ENCODE peak calls at places on chromosomes 16 and 17, in four cellular contexts. L is fibroblast of lung, Z is GM23248, N is prostate gland. S is an unnamed sample.

GRCh38 chr16:66199189-66199588 is 167.3 kb upstream of the CDH5 start:
- DNase-seq in Z (peak; percentile 37), L (peak; percentile 52), N (no peak), S (no peak)

GRCh38 chr16:86836503-86837125 is 258.3 kb downstream of the FOXL1 start:
- DNase-seq in Z (peak; percentile 86), N (no peak), L (peak; percentile 92), S (no peak)

GRCh38 chr17:79078476-79079190 is 4.0 kb downstream of the ENGASE start:
- DNase-seq in N (no peak), L (no peak), Z (no peak), S (no peak)

GRCh38 chr16:2095315-2095853 is 40.3 kb downstream of the PKD1 start:
- DNase-seq in L (no peak), N (no peak), Z (peak; percentile 65), S (no peak)

GRCh38 chr17:3859895-3860294 is 13.8 kb upstream of the NCBP3 start:
- DNase-seq in Z (no peak), N (no peak), L (no peak), S (no peak)

GRCh38 chr17:8359769-8360168 is 16.7 kb downstream of the KRABD2 start:
- DNase-seq in N (no peak), Z (peak; percentile 95), L (peak; percentile 90), S (no peak)

GRCh38 chr17:80694992-80695912 is 150.6 kb downstream of the RPTOR start:
- DNase-seq in L (no peak), Z (no peak), N (no peak), S (no peak)

GRCh38 chr16:25838724-25839186 is 147.0 kb downstream of the HS3ST4 start:
- DNase-seq in N (peak; percentile 13), L (peak; percentile 66), Z (peak; percentile 67), S (no peak)

GRCh38 chr17:73657473-73658116 is 13.3 kb upstream of the SDK2 start:
- DNase-seq in N (peak; percentile 42), L (peak; percentile 57), Z (peak; percentile 58), S (no peak)

GRCh38 chr16:56514845-56515244 is 5.0 kb downstream of the BBS2 start:
- DNase-seq in Z (peak; percentile 34), L (no peak), N (no peak), S (no peak)

GRCh38 chr16:70568601-70569217 is 45.1 kb downstream of the SF3B3 start:
- DNase-seq in N (no peak), L (no peak), Z (no peak), S (no peak)

GRCh38 chr16:4021070-4021779 is 95.0 kb downstream of the ADCY9 start:
- DNase-seq in N (peak; percentile 93), L (no peak), Z (peak; percentile 14), S (peak; percentile 81)

GRCh38 chr16:56347166-56347565 is 78.2 kb downstream of the AMFR start:
- DNase-seq in Z (no peak), L (no peak), N (no peak), S (no peak)

GRCh38 chr17:67478266-67479118 is 101.4 kb downstream of the PITPNC1 start:
- DNase-seq in N (no peak), Z (no peak), L (no peak), S (no peak)

GRCh38 chr17:67477687-67478086 is 100.6 kb downstream of the PITPNC1 start:
- DNase-seq in Z (peak; percentile 85), N (no peak), L (peak; percentile 47), S (no peak)

GRCh38 chr17:67475161-67475887 is 98.2 kb downstream of the PITPNC1 start:
- DNase-seq in Z (peak; percentile 86), L (peak; percentile 80), N (peak; percentile 85), S (peak; percentile 66)

GRCh38 chr17:67479119-67479517 is 102.0 kb downstream of the PITPNC1 start:
- DNase-seq in Z (no peak), N (no peak), L (no peak), S (no peak)

GRCh38 chr17:67476787-67477335 is 99.8 kb downstream of the PITPNC1 start:
- DNase-seq in Z (peak; percentile 18), N (no peak), L (no peak), S (no peak)
- H3K4me1 ChIP-seq in Z (peaks cover 35% of the 10 kb centered on the region), N (no peaks in the 10 kb centered on the region), L (peaks cover 5% of the 10 kb centered on the region), S (no peaks in the 10 kb centered on the region)

DNA sequence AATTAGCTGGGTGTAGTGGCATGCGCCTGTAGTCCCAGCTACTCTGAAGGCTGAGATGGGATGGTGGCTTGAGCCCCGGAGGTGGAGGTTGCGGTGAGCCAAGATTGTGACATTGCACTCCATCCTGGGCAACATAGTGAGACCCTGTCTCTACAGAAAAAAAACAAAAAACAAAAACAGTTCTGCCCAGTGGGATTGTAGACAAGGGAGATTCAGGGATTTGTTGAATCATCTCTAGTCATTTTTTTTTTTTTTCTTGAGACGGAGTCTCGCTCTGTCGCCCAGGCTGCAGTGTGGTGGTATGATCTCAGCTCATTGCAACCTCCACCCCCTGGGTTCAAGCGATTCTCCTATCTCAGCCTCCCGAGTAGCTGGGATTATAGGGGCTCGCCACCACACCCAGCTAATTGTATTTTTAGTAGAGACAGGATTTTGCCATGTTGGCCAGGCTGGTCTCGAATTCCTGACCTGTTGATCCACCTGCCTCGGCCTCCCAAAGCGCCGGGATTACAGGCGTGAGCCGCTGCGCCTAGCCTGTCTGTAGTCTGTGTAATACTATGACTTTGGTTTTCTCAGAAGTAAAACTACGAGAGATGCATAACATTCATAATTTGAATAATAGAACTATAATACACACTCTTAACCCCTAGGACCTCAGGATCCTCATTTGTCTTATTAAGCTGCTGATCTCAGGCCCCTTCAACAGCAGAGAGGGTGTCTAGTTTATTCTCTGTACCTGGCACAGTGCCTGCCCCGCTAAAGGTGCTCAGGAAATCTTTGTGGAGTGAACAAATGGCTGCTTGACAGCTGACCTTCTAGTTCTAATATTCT is 1.4 kb downstream of the TEN1 start:
- DNase-seq in Z (peak; percentile 60), N (no peak), L (no peak), S (no peak)
- H3K4me1 ChIP-seq in Z (peaks cover 56% of the 10 kb centered on the region), N (no peaks in the 10 kb centered on the region), L (peaks cover 7% of the 10 kb centered on the region), S (peaks cover 27% of the 10 kb centered on the region)

DNA sequence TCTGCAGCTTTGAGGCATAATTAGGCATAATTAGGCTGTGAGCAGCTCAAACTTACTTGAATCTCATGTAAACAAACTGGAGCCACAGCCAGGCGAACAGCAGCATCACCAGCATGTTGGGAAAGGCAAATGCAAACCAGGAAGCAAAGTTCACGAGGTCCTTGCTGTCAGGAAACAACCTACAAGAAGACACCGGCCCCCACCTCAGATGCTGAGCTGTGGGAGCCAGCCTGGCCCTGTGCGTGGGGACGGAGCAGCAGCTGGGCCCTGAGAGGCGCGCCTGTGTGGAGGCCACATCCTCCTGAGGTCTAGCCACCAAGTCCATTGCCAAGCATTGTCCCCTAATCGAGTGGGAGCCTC is 12.2 kb downstream of the SLC13A5 start:
- DNase-seq in L (no peak), N (no peak), Z (no peak), S (no peak)
- H3K4me1 ChIP-seq in L (no peaks in the 10 kb centered on the region), N (no peaks in the 10 kb centered on the region), Z (no peaks in the 10 kb centered on the region), S (no peaks in the 10 kb centered on the region)

GRCh38 chr17:795721-796120 is 13.6 kb downstream of the MRM3 start:
- DNase-seq in N (no peak), L (no peak), Z (no peak), S (no peak)
- H3K4me1 ChIP-seq in N (no peaks in the 10 kb centered on the region), L (peaks cover 3% of the 10 kb centered on the region), Z (no peaks in the 10 kb centered on the region), S (no peaks in the 10 kb centered on the region)

GRCh38 chr16:9103546-9103945 is 12.1 kb downstream of the HAPSTR1 start:
- DNase-seq in N (no peak), L (no peak), Z (no peak), S (no peak)
- H3K4me1 ChIP-seq in N (peaks cover under 1% of the 10 kb centered on the region), L (peaks cover 24% of the 10 kb centered on the region), Z (peaks cover 82% of the 10 kb centered on the region), S (peaks cover under 1% of the 10 kb centered on the region)

GRCh38 chr16:74592847-74593246 is 14.1 kb downstream of the GLG1 start:
- DNase-seq in N (no peak), L (no peak), Z (no peak), S (no peak)
- H3K4me1 ChIP-seq in N (no peaks in the 10 kb centered on the region), L (no peaks in the 10 kb centered on the region), Z (peaks cover 11% of the 10 kb centered on the region), S (no peaks in the 10 kb centered on the region)